ENCODE peak calls at places on chromosomes 11 and 22, in seven cellular contexts. One of them, this sample, is unnamed.

GRCh38 chr11:58576792-58577440 is 1.3 kb upstream of the LPXN start:
- DNase-seq in endothelial cell: no peak
- DNase-seq in stimulated activated CD4-positive, alpha-beta T cell treated with anti-CD3 and anti-CD28 coated beads, Interleukin-15, amount 100 ng/mL, for 48 hours: no peak
- DNase-seq in GM19239: no peak
- DNase-seq in brain microvascular endothelial cell: peak; percentile 38
- DNase-seq in mesendoderm: peak; percentile 14
- DNase-seq in cardiac septum: no peak
- DNase-seq in this sample: no peak

GRCh38 chr11:34493468-34493867 is 20.1 kb downstream of the ELF5 start:
- DNase-seq in endothelial cell: no peak
- DNase-seq in stimulated activated CD4-positive, alpha-beta T cell treated with anti-CD3 and anti-CD28 coated beads, Interleukin-15, amount 100 ng/mL, for 48 hours: no peak
- DNase-seq in GM19239: no peak
- DNase-seq in brain microvascular endothelial cell: no peak
- DNase-seq in mesendoderm: no peak
- DNase-seq in cardiac septum: no peak
- DNase-seq in this sample: no peak

GRCh38 chr11:132913295-132913694 is 619.0 kb downstream of the OPCML start:
- DNase-seq in endothelial cell: no peak
- DNase-seq in stimulated activated CD4-positive, alpha-beta T cell treated with anti-CD3 and anti-CD28 coated beads, Interleukin-15, amount 100 ng/mL, for 48 hours: no peak
- DNase-seq in GM19239: no peak
- DNase-seq in brain microvascular endothelial cell: no peak
- DNase-seq in mesendoderm: no peak
- DNase-seq in cardiac septum: no peak
- DNase-seq in this sample: no peak

GRCh38 chr11:130459521-130459920 is 11.1 kb downstream of the ADAMTS15 start:
- DNase-seq in endothelial cell: no peak
- DNase-seq in stimulated activated CD4-positive, alpha-beta T cell treated with anti-CD3 and anti-CD28 coated beads, Interleukin-15, amount 100 ng/mL, for 48 hours: no peak
- DNase-seq in GM19239: no peak
- DNase-seq in brain microvascular endothelial cell: no peak
- DNase-seq in mesendoderm: no peak
- DNase-seq in cardiac septum: no peak
- DNase-seq in this sample: no peak

GRCh38 chr11:74257934-74258553 is 53.4 kb downstream of the P4HA3 start:
- DNase-seq in endothelial cell: no peak
- DNase-seq in stimulated activated CD4-positive, alpha-beta T cell treated with anti-CD3 and anti-CD28 coated beads, Interleukin-15, amount 100 ng/mL, for 48 hours: no peak
- DNase-seq in GM19239: no peak
- DNase-seq in brain microvascular endothelial cell: peak; percentile 49
- DNase-seq in mesendoderm: no peak
- DNase-seq in cardiac septum: no peak
- DNase-seq in this sample: no peak

GRCh38 chr11:68715685-68716084 is 31.3 kb downstream of the GAL start:
- DNase-seq in endothelial cell: no peak
- DNase-seq in stimulated activated CD4-positive, alpha-beta T cell treated with anti-CD3 and anti-CD28 coated beads, Interleukin-15, amount 100 ng/mL, for 48 hours: no peak
- DNase-seq in GM19239: no peak
- DNase-seq in brain microvascular endothelial cell: no peak
- DNase-seq in mesendoderm: no peak
- DNase-seq in cardiac septum: no peak
- DNase-seq in this sample: no peak

GRCh38 chr11:1126491-1126926 is 31.2 kb upstream of the MUC5AC start:
- DNase-seq in endothelial cell: peak; percentile 2
- DNase-seq in stimulated activated CD4-positive, alpha-beta T cell treated with anti-CD3 and anti-CD28 coated beads, Interleukin-15, amount 100 ng/mL, for 48 hours: no peak
- DNase-seq in GM19239: no peak
- DNase-seq in brain microvascular endothelial cell: no peak
- DNase-seq in mesendoderm: no peak
- DNase-seq in cardiac septum: no peak
- DNase-seq in this sample: no peak

GRCh38 chr11:43943357-43943930 is 1.0 kb downstream of the C11orf96 start:
- DNase-seq in endothelial cell: peak; percentile 20
- DNase-seq in stimulated activated CD4-positive, alpha-beta T cell treated with anti-CD3 and anti-CD28 coated beads, Interleukin-15, amount 100 ng/mL, for 48 hours: no peak
- DNase-seq in GM19239: no peak
- DNase-seq in brain microvascular endothelial cell: peak; percentile 14
- DNase-seq in mesendoderm: no peak
- DNase-seq in cardiac septum: no peak
- DNase-seq in this sample: no peak

GRCh38 chr22:42074153-42074750 is at the start of gene PHETA2:
- DNase-seq in endothelial cell: peak; percentile 60
- DNase-seq in stimulated activated CD4-positive, alpha-beta T cell treated with anti-CD3 and anti-CD28 coated beads, Interleukin-15, amount 100 ng/mL, for 48 hours: peak; percentile 31
- DNase-seq in GM19239: peak; percentile 27
- DNase-seq in brain microvascular endothelial cell: no peak
- DNase-seq in mesendoderm: peak; percentile 46
- DNase-seq in cardiac septum: no peak
- DNase-seq in this sample: no peak

GRCh38 chr11:120061036-120061760 is 76.7 kb downstream of the TRIM29 start:
- DNase-seq in endothelial cell: no peak
- DNase-seq in stimulated activated CD4-positive, alpha-beta T cell treated with anti-CD3 and anti-CD28 coated beads, Interleukin-15, amount 100 ng/mL, for 48 hours: no peak
- DNase-seq in GM19239: no peak
- DNase-seq in brain microvascular endothelial cell: peak; percentile 22
- DNase-seq in mesendoderm: no peak
- DNase-seq in cardiac septum: no peak
- DNase-seq in this sample: no peak

GRCh38 chr22:12601870-12602779 is 2925.9 kb upstream of the OR11H1 start:
- DNase-seq in endothelial cell: no peak
- DNase-seq in stimulated activated CD4-positive, alpha-beta T cell treated with anti-CD3 and anti-CD28 coated beads, Interleukin-15, amount 100 ng/mL, for 48 hours: no peak
- DNase-seq in GM19239: no peak
- DNase-seq in brain microvascular endothelial cell: no peak
- DNase-seq in mesendoderm: no peak
- DNase-seq in cardiac septum: peak; percentile 79
- DNase-seq in this sample: no peak

GRCh38 chr11:126153999-126154398 is 57.5 kb downstream of the RPUSD4 start:
- DNase-seq in endothelial cell: no peak
- DNase-seq in stimulated activated CD4-positive, alpha-beta T cell treated with anti-CD3 and anti-CD28 coated beads, Interleukin-15, amount 100 ng/mL, for 48 hours: no peak
- DNase-seq in GM19239: no peak
- DNase-seq in brain microvascular endothelial cell: no peak
- DNase-seq in mesendoderm: no peak
- DNase-seq in cardiac septum: no peak
- DNase-seq in this sample: no peak

GRCh38 chr11:9664276-9665171 is 647 bp downstream of the SWAP70 start:
- DNase-seq in endothelial cell: peak; percentile 9
- DNase-seq in stimulated activated CD4-positive, alpha-beta T cell treated with anti-CD3 and anti-CD28 coated beads, Interleukin-15, amount 100 ng/mL, for 48 hours: no peak
- DNase-seq in GM19239: no peak
- DNase-seq in brain microvascular endothelial cell: peak; percentile 30
- DNase-seq in mesendoderm: peak; percentile 80
- DNase-seq in cardiac septum: peak; percentile 77
- DNase-seq in this sample: no peak

GRCh38 chr11:23353611-23354010 is 493.3 kb upstream of the CCDC179 start:
- DNase-seq in endothelial cell: no peak
- DNase-seq in stimulated activated CD4-positive, alpha-beta T cell treated with anti-CD3 and anti-CD28 coated beads, Interleukin-15, amount 100 ng/mL, for 48 hours: no peak
- DNase-seq in GM19239: no peak
- DNase-seq in brain microvascular endothelial cell: no peak
- DNase-seq in mesendoderm: no peak
- DNase-seq in cardiac septum: no peak
- DNase-seq in this sample: no peak

GRCh38 chr22:42419328-42419881 is 12.8 kb downstream of the NFAM1 start:
- DNase-seq in endothelial cell: no peak
- DNase-seq in stimulated activated CD4-positive, alpha-beta T cell treated with anti-CD3 and anti-CD28 coated beads, Interleukin-15, amount 100 ng/mL, for 48 hours: no peak
- DNase-seq in GM19239: peak; percentile 52
- DNase-seq in brain microvascular endothelial cell: no peak
- DNase-seq in mesendoderm: no peak
- DNase-seq in cardiac septum: no peak
- DNase-seq in this sample: no peak

GRCh38 chr11:116379185-116379828 is 393.5 kb downstream of the BUD13 start:
- DNase-seq in endothelial cell: peak; percentile 76
- DNase-seq in stimulated activated CD4-positive, alpha-beta T cell treated with anti-CD3 and anti-CD28 coated beads, Interleukin-15, amount 100 ng/mL, for 48 hours: no peak
- DNase-seq in GM19239: peak; percentile 13
- DNase-seq in brain microvascular endothelial cell: peak; percentile 1
- DNase-seq in mesendoderm: peak; percentile 46
- DNase-seq in cardiac septum: no peak
- DNase-seq in this sample: no peak

GRCh38 chr11:116110802-116111201 is 606.6 kb upstream of the CADM1 start:
- DNase-seq in endothelial cell: no peak
- DNase-seq in stimulated activated CD4-positive, alpha-beta T cell treated with anti-CD3 and anti-CD28 coated beads, Interleukin-15, amount 100 ng/mL, for 48 hours: no peak
- DNase-seq in GM19239: no peak
- DNase-seq in brain microvascular endothelial cell: no peak
- DNase-seq in mesendoderm: no peak
- DNase-seq in cardiac septum: no peak
- DNase-seq in this sample: no peak

GRCh38 chr11:122843281-122844150 is 5.2 kb downstream of the CRTAM start:
- DNase-seq in endothelial cell: no peak
- DNase-seq in stimulated activated CD4-positive, alpha-beta T cell treated with anti-CD3 and anti-CD28 coated beads, Interleukin-15, amount 100 ng/mL, for 48 hours: no peak
- DNase-seq in GM19239: no peak
- DNase-seq in brain microvascular endothelial cell: no peak
- DNase-seq in mesendoderm: peak; percentile 72
- DNase-seq in cardiac septum: no peak
- DNase-seq in this sample: no peak

GRCh38 chr11:8838248-8838647 is 72.7 kb upstream of the AKIP1 start:
- DNase-seq in endothelial cell: no peak
- DNase-seq in stimulated activated CD4-positive, alpha-beta T cell treated with anti-CD3 and anti-CD28 coated beads, Interleukin-15, amount 100 ng/mL, for 48 hours: no peak
- DNase-seq in GM19239: no peak
- DNase-seq in brain microvascular endothelial cell: peak; percentile 59
- DNase-seq in mesendoderm: no peak
- DNase-seq in cardiac septum: no peak
- DNase-seq in this sample: no peak

GRCh38 chr11:16511109-16511806 is 154.9 kb upstream of the SOX6 start:
- DNase-seq in endothelial cell: no peak
- DNase-seq in stimulated activated CD4-positive, alpha-beta T cell treated with anti-CD3 and anti-CD28 coated beads, Interleukin-15, amount 100 ng/mL, for 48 hours: no peak
- DNase-seq in GM19239: no peak
- DNase-seq in brain microvascular endothelial cell: peak; percentile 56
- DNase-seq in mesendoderm: peak; percentile 46
- DNase-seq in cardiac septum: no peak
- DNase-seq in this sample: peak; percentile 72

GRCh38 chr11:11499300-11499699 is 122.5 kb downstream of the GALNT18 start:
- DNase-seq in endothelial cell: no peak
- DNase-seq in stimulated activated CD4-positive, alpha-beta T cell treated with anti-CD3 and anti-CD28 coated beads, Interleukin-15, amount 100 ng/mL, for 48 hours: no peak
- DNase-seq in GM19239: no peak
- DNase-seq in brain microvascular endothelial cell: no peak
- DNase-seq in mesendoderm: no peak
- DNase-seq in cardiac septum: peak; percentile 31
- DNase-seq in this sample: no peak

GRCh38 chr11:125343086-125343731 is 152.9 kb downstream of the FEZ1 start:
- DNase-seq in endothelial cell: no peak
- DNase-seq in stimulated activated CD4-positive, alpha-beta T cell treated with anti-CD3 and anti-CD28 coated beads, Interleukin-15, amount 100 ng/mL, for 48 hours: no peak
- DNase-seq in GM19239: no peak
- DNase-seq in brain microvascular endothelial cell: no peak
- DNase-seq in mesendoderm: no peak
- DNase-seq in cardiac septum: peak; percentile 74
- DNase-seq in this sample: no peak

GRCh38 chr22:42304021-42304790 is 33.8 kb upstream of the TCF20 start:
- DNase-seq in endothelial cell: no peak
- DNase-seq in stimulated activated CD4-positive, alpha-beta T cell treated with anti-CD3 and anti-CD28 coated beads, Interleukin-15, amount 100 ng/mL, for 48 hours: no peak
- DNase-seq in GM19239: no peak
- DNase-seq in brain microvascular endothelial cell: no peak
- DNase-seq in mesendoderm: no peak
- DNase-seq in cardiac septum: no peak
- DNase-seq in this sample: no peak

GRCh38 chr22:19707347-19708322 is 6.7 kb upstream of the SEPTIN5 start:
- DNase-seq in endothelial cell: no peak
- DNase-seq in stimulated activated CD4-positive, alpha-beta T cell treated with anti-CD3 and anti-CD28 coated beads, Interleukin-15, amount 100 ng/mL, for 48 hours: no peak
- DNase-seq in GM19239: no peak
- DNase-seq in brain microvascular endothelial cell: no peak
- DNase-seq in mesendoderm: no peak
- DNase-seq in cardiac septum: no peak
- DNase-seq in this sample: no peak

GRCh38 chr11:27453701-27454100 is 18.9 kb downstream of the LGR4 start:
- DNase-seq in endothelial cell: no peak
- DNase-seq in stimulated activated CD4-positive, alpha-beta T cell treated with anti-CD3 and anti-CD28 coated beads, Interleukin-15, amount 100 ng/mL, for 48 hours: no peak
- DNase-seq in GM19239: no peak
- DNase-seq in brain microvascular endothelial cell: no peak
- DNase-seq in mesendoderm: no peak
- DNase-seq in cardiac septum: no peak
- DNase-seq in this sample: no peak

GRCh38 chr11:44471603-44472002 is 93.9 kb upstream of the CD82 start:
- DNase-seq in endothelial cell: no peak
- DNase-seq in stimulated activated CD4-positive, alpha-beta T cell treated with anti-CD3 and anti-CD28 coated beads, Interleukin-15, amount 100 ng/mL, for 48 hours: no peak
- DNase-seq in GM19239: no peak
- DNase-seq in brain microvascular endothelial cell: no peak
- DNase-seq in mesendoderm: no peak
- DNase-seq in cardiac septum: peak; percentile 66
- DNase-seq in this sample: no peak

GRCh38 chr11:2548596-2548995 is 103.8 kb downstream of the KCNQ1 start:
- DNase-seq in endothelial cell: no peak
- DNase-seq in stimulated activated CD4-positive, alpha-beta T cell treated with anti-CD3 and anti-CD28 coated beads, Interleukin-15, amount 100 ng/mL, for 48 hours: no peak
- DNase-seq in GM19239: no peak
- DNase-seq in brain microvascular endothelial cell: no peak
- DNase-seq in mesendoderm: no peak
- DNase-seq in cardiac septum: no peak
- DNase-seq in this sample: no peak

GRCh38 chr11:116694815-116695590 is 77.8 kb downstream of the BUD13 start:
- DNase-seq in endothelial cell: no peak
- DNase-seq in stimulated activated CD4-positive, alpha-beta T cell treated with anti-CD3 and anti-CD28 coated beads, Interleukin-15, amount 100 ng/mL, for 48 hours: no peak
- DNase-seq in GM19239: no peak
- DNase-seq in brain microvascular endothelial cell: no peak
- DNase-seq in mesendoderm: no peak
- DNase-seq in cardiac septum: peak; percentile 63
- DNase-seq in this sample: peak; percentile 40

GRCh38 chr11:117918366-117919255 is 10.6 kb downstream of the TMPRSS13 start:
- DNase-seq in endothelial cell: no peak
- DNase-seq in stimulated activated CD4-positive, alpha-beta T cell treated with anti-CD3 and anti-CD28 coated beads, Interleukin-15, amount 100 ng/mL, for 48 hours: no peak
- DNase-seq in GM19239: no peak
- DNase-seq in brain microvascular endothelial cell: no peak
- DNase-seq in mesendoderm: no peak
- DNase-seq in cardiac septum: peak; percentile 67
- DNase-seq in this sample: no peak